ENCODE peak calls at places on chromosomes 3 and 15, in ten cellular contexts. R, W, H, Q, X, J, M, A, U and I are unnamed samples.

GRCh38 chr3:27978440-27978839 is 256.3 kb upstream of the EOMES start:
- DNase-seq in R (no peak), W (no peak), H (no peak), Q (no peak), X (peak), J (no peak), M (no peak), A (no peak), U (no peak), I (no peak)

GRCh38 chr3:38542401-38543298 is 46.5 kb downstream of the EXOG start:
- DNase-seq in R (no peak), W (peak), H (no peak), Q (no peak), X (peak), J (no peak), M (no peak), A (no peak), U (no peak), I (no peak)

GRCh38 chr3:112778298-112779008 is 68.2 kb downstream of the CD200R1L start:
- DNase-seq in R (peak), W (no peak), H (no peak), Q (no peak), X (peak), J (no peak), M (peak), A (no peak), U (no peak), I (peak)

GRCh38 chr15:74783072-74783807 is 1.4 kb downstream of the CSK start:
- DNase-seq in R (no peak), W (no peak), H (no peak), Q (no peak), X (peak), J (peak), M (no peak), A (peak), U (no peak), I (peak)

GRCh38 chr15:42494998-42495360 is 455 bp upstream of the SNAP23 start:
- DNase-seq in R (peak), W (peak), H (no peak), Q (no peak), X (peak), J (no peak), M (peak), A (peak), U (no peak), I (peak)

GRCh38 chr3:107761391-107761790 is 238.6 kb downstream of the BBX start:
- DNase-seq in R (no peak), W (no peak), H (no peak), Q (no peak), X (no peak), J (no peak), M (no peak), A (no peak), U (no peak), I (no peak)

GRCh38 chr3:129161860-129162271 is 1.0 kb upstream of the ISY1 start:
- DNase-seq in R (peak), W (no peak), H (no peak), Q (peak), X (peak), J (no peak), M (no peak), A (no peak), U (no peak), I (no peak)

GRCh38 chr3:152556731-152557254 is 278.1 kb upstream of the P2RY1 start:
- DNase-seq in R (peak), W (no peak), H (no peak), Q (no peak), X (peak), J (no peak), M (peak), A (no peak), U (no peak), I (peak)

GRCh38 chr15:44802336-44802735 is 66.0 kb downstream of the TRIM69 start:
- DNase-seq in R (no peak), W (no peak), H (no peak), Q (no peak), X (no peak), J (no peak), M (no peak), A (no peak), U (no peak), I (no peak)

GRCh38 chr15:101348643-101349496 is 53.8 kb upstream of the SNRPA1 start:
- DNase-seq in R (peak), W (no peak), H (no peak), Q (no peak), X (no peak), J (no peak), M (peak), A (peak), U (no peak), I (peak)

GRCh38 chr3:136343873-136344281 is 93.7 kb downstream of the PCCB start:
- DNase-seq in R (peak), W (peak), H (peak), Q (peak), X (peak), J (peak), M (peak), A (peak), U (peak), I (peak)

GRCh38 chr3:101081990-101082389 is 88.8 kb upstream of the ABI3BP start:
- DNase-seq in R (no peak), W (no peak), H (no peak), Q (no peak), X (peak), J (no peak), M (no peak), A (no peak), U (no peak), I (peak)

GRCh38 chr3:175869398-175869797 is 1010.3 kb downstream of the NAALADL2 start:
- DNase-seq in R (no peak), W (no peak), H (no peak), Q (no peak), X (no peak), J (no peak), M (no peak), A (no peak), U (no peak), I (no peak)

GRCh38 chr3:54785976-54786375 is 141.9 kb downstream of the LRTM1 start:
- DNase-seq in R (no peak), W (no peak), H (no peak), Q (no peak), X (no peak), J (no peak), M (no peak), A (no peak), U (no peak), I (no peak)

GRCh38 chr3:74693696-74694393 is 79.4 kb upstream of the CNTN3 start:
- DNase-seq in R (no peak), W (no peak), H (no peak), Q (no peak), X (no peak), J (no peak), M (no peak), A (no peak), U (no peak), I (no peak)

GRCh38 chr15:68783226-68784054 is 37.3 kb downstream of the ANP32A start:
- DNase-seq in R (peak), W (no peak), H (no peak), Q (peak), X (no peak), J (peak), M (peak), A (peak), U (peak), I (peak)

GRCh38 chr3:77489216-77489615 is 449.3 kb downstream of the ROBO2 start:
- DNase-seq in R (no peak), W (no peak), H (no peak), Q (no peak), X (no peak), J (no peak), M (no peak), A (no peak), U (no peak), I (no peak)

GRCh38 chr3:119637679-119638525 is 22.5 kb downstream of the POPDC2 start:
- DNase-seq in R (peak), W (peak), H (no peak), Q (no peak), X (peak), J (no peak), M (peak), A (no peak), U (no peak), I (peak)

GRCh38 chr3:105366302-105367062 is at the start of gene ALCAM:
- DNase-seq in R (peak), W (peak), H (peak), Q (peak), X (peak), J (peak), M (peak), A (peak), U (peak), I (peak)

GRCh38 chr15:36658321-36658720 is 78.9 kb downstream of the CDIN1 start:
- DNase-seq in R (peak), W (no peak), H (no peak), Q (no peak), X (peak), J (no peak), M (no peak), A (no peak), U (no peak), I (peak)

GRCh38 chr3:105401254-105401653 is 34.5 kb downstream of the ALCAM start:
- DNase-seq in R (no peak), W (no peak), H (no peak), Q (no peak), X (no peak), J (no peak), M (no peak), A (no peak), U (no peak), I (no peak)

GRCh38 chr15:77747175-77748077 is 114.7 kb upstream of the LINGO1 start:
- DNase-seq in R (no peak), W (no peak), H (no peak), Q (no peak), X (no peak), J (no peak), M (no peak), A (no peak), U (no peak), I (no peak)

GRCh38 chr15:31321418-31321817 is 5.2 kb upstream of the KLF13 start:
- DNase-seq in R (no peak), W (no peak), H (no peak), Q (no peak), X (no peak), J (no peak), M (no peak), A (no peak), U (no peak), I (no peak)

GRCh38 chr15:70504305-70504951 is 258.9 kb downstream of the UACA start:
- DNase-seq in R (peak), W (no peak), H (no peak), Q (no peak), X (peak), J (no peak), M (peak), A (peak), U (peak), I (peak)

DNA sequence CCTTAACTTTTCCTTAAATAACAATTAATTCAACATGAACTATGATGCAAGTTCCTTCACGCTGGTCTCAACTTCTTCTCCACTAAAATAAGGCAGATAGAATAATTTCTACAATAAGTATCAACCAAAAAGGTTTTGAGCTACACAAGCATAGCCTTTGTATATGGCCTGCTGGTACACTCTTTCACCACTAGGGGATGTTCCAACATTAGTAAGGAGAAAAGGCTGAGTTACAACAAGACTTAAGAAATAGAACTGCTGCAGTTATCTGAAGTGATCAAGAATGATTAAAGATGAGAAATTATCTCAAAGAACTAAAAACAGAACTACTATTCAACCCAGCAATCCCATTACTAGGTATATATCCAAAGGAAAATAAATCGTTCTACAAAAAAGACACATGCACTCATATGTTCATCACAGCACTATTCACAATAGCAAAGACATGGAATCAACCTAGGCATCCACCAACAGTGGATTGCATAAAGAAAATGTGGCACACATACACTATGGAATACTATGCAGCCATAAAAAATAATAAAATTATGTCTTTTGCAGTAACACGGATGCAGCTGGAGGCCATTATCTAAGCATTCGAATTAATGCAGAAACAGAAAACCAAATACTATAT is 14.4 kb downstream of the ATP13A3 start:
- DNase-seq in R (peak), W (no peak), H (no peak), Q (no peak), X (peak), J (no peak), M (peak), A (no peak), U (no peak), I (peak)
- TF ChIP-seq CTCF in R (peak), W (peak), H (peak), Q (peak), X (peak), J (peak), M (peak), A (peak), U (peak), I (peak)

GRCh38 chr15:89749526-89749925 is 1.5 kb downstream of the MESP1 start:
- DNase-seq in R (no peak), W (no peak), H (no peak), Q (no peak), X (no peak), J (no peak), M (no peak), A (no peak), U (no peak), I (no peak)
- H3K4me3 ChIP-seq in R (no peak), W (no peak), H (no peak), Q (peak), X (no peak), J (no peak), M (no peak), A (peak), U (peak), I (no peak)

DNA sequence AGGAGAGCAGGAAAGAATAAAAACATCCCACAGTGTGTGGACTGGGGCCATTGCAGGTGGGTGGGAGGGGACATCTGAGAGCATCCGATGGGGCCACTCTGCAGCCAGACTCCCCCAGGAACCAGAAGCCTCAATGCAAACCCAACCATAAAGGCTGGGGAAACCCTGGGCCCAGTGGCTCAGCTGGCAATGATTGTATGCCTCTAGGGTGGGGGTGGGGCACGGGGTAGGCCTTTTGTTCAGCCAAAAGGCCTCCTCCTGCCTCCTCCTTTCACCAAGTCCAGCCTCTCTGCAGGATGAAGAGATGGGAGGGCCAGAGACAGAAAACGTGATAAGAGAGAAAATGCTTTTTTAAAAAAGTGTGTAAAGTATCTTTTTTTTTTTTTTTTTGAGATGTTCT is 45.5 kb upstream of the HERC1 start:
- DNase-seq in R (no peak), W (no peak), H (no peak), Q (no peak), X (no peak), J (no peak), M (no peak), A (no peak), U (no peak), I (no peak)
- TF ChIP-seq CTCF in R (no peak), W (no peak), H (no peak), Q (no peak), X (no peak), J (no peak), M (no peak), A (no peak), U (no peak), I (no peak)

GRCh38 chr3:32825601-32826375 is 8.0 kb downstream of the TRIM71 start:
- DNase-seq in R (no peak), W (no peak), H (no peak), Q (no peak), X (no peak), J (no peak), M (no peak), A (no peak), U (no peak), I (no peak)
- H3K4me3 ChIP-seq in R (no peak), W (no peak), H (no peak), Q (no peak), X (no peak), J (no peak), M (no peak), A (no peak), U (no peak), I (no peak)

DNA sequence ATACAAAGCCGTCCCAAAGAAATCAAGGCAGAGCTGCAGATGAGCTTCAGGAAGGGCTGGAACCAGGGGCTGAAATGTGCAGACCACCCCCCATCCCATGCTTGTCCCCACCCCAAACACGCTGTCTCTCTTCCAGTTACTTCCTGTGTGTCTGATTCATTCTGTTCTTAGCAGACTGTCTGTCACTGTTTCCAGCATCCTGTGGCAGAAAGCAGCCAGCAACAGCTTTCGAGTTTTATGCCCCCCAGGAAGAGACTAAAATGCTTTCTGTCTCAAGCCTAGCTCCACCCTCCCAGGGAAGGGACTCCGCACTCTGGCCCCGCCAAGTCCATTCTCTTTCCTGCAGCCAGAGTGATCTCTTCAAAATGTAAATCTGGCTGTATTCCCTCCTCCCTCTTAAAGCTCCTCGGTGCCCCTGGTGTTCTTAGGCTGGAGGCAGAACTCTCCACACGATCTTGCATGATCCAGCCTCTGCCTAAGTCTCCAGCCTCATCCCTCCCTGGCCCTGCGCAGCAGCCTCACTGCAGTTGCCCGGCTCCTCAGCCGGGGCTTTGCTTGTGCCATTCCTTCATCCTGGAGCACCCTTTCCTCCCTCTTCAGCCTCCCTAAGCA is 41.5 kb downstream of the HRH1 start:
- DNase-seq in R (no peak), W (no peak), H (no peak), Q (no peak), X (peak), J (no peak), M (no peak), A (no peak), U (no peak), I (peak)
- TF ChIP-seq CTCF in R (peak), W (no peak), H (no peak), Q (no peak), X (no peak), J (no peak), M (no peak), A (no peak), U (no peak), I (no peak)

DNA sequence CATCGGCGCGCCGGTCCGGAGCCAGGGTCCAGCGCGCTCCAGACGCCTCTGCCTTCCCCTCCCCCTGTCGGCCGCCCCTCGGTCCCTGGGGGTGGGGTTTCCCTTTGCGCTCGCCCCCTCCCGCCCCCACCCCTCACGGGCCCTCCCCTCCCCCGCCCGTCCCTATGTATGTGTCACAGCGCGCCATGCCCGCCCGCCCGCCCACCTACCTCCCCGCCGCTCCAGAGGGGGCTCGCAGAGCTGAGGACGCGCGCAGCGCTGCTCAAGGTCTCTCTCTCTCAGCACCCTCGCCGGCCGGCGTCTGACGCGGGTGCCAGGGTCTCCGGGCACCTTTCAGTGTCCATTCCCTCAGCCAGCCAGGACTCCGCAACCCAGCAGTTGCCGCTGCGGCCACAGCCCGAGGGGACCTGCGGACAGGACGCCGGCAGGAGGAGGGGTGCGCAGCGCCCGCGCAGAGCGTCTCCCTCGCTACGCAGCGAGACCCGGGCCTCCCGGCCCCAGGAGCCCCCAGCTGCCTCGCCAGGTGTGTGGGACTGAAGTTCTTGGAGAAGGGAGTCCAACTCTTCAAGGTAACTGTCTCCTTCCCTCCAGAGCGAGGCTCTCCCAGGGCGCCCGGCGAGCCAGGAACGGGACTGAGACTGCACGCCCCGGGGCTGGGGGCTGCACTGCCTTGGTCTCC is at the start of gene ACAN:
- DNase-seq in R (no peak), W (no peak), H (no peak), Q (no peak), X (no peak), J (no peak), M (no peak), A (no peak), U (no peak), I (no peak)
- H3K4me3 ChIP-seq in R (no peak), W (no peak), H (no peak), Q (no peak), X (no peak), J (peak), M (peak), A (peak), U (peak), I (no peak)

DNA sequence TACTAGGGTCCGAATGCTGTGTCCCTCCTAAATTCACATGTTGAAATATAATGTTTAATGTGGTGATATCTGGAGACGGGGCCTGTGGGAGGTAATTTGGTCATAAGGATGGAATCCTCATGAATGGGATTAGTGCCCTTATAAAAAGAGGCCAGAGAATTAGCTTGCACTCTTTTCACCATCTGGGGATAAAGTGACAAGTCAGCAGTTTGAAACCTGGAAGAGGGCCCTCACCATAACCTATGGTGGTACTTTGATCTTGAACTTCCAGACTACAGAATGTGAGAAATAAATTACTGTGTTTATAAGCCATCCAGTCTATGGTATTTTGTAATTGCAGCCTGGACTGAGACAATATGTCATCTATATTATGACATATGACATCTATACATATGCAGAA is 132.1 kb downstream of the ISL2 start:
- DNase-seq in R (no peak), W (no peak), H (no peak), Q (no peak), X (no peak), J (no peak), M (no peak), A (no peak), U (no peak), I (no peak)
- TF ChIP-seq CTCF in R (no peak), W (no peak), H (no peak), Q (no peak), X (no peak), J (no peak), M (no peak), A (no peak), U (no peak), I (no peak)

DNA sequence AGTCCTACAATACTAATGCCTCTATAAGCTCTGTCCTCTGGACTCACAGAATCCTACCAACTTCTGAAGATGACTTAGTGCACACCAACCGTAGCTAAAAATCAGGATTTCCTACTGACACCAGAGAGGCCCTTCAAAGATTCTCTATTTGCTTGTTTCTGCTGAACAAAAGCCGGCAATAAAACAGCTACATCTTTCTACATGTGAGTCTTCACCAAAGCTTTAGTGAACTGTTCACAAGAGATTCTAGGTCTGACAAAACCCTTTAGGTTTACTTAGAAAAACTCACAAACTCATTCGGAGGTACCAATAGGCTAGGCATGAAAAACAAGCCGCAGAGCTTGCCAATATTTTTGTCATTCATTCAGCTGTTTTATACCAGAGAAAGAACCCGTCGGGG is 7.0 kb downstream of the SATB1 start:
- DNase-seq in R (no peak), W (no peak), H (no peak), Q (no peak), X (no peak), J (no peak), M (no peak), A (no peak), U (no peak), I (no peak)
- H3K4me3 ChIP-seq in R (no peak), W (no peak), H (no peak), Q (no peak), X (no peak), J (no peak), M (no peak), A (no peak), U (no peak), I (no peak)